ENCODE peak calls at places on chromosomes 2 and 18, in five cellular contexts. H is cardiac muscle cell, T is mesenchymal stem cell, W is IMR-90, G is right atrium auricular region. R is an unnamed sample.

GRCh38 chr2:99470957-99471356 is 18.9 kb downstream of the REV1 start:
- DNase-seq in H (no peak), T (no peak), W (no peak), G (no peak), R (no peak)

GRCh38 chr18:48805826-48806535 is 144.8 kb downstream of the SMAD7 start:
- DNase-seq in H (no peak), T (no peak), W (no peak), G (peak; percentile 58), R (no peak)

GRCh38 chr2:64367868-64368267 is 86.1 kb upstream of the LGALSL start:
- DNase-seq in W (no peak), H (no peak), T (no peak), G (peak; percentile 42), R (no peak)

GRCh38 chr2:234695981-234696380 is 199.1 kb upstream of the ARL4C start:
- DNase-seq in G (no peak), T (no peak), H (no peak), W (no peak), R (no peak)

GRCh38 chr18:79523738-79524180 is 128.0 kb downstream of the NFATC1 start:
- DNase-seq in G (peak; percentile 57), W (no peak), H (no peak), T (no peak), R (no peak)

GRCh38 chr2:172101008-172101706 is 1.5 kb downstream of the DLX2 start:
- DNase-seq in H (no peak), G (no peak), W (no peak), T (no peak), R (peak; percentile 35)

GRCh38 chr2:217125004-217125403 is 265.1 kb upstream of the TNP1 start:
- DNase-seq in H (no peak), G (no peak), W (no peak), T (no peak), R (no peak)

GRCh38 chr2:207762146-207762545 is 7.6 kb downstream of the FZD5 start:
- DNase-seq in G (no peak), W (peak; percentile 53), T (no peak), H (no peak), R (no peak)

GRCh38 chr18:28075501-28075900 is 101.4 kb downstream of the CDH2 start:
- DNase-seq in T (peak; percentile 39), W (no peak), G (no peak), H (no peak), R (no peak)

GRCh38 chr2:144509001-144509545 is 10.8 kb downstream of the ZEB2 start:
- DNase-seq in T (no peak), W (no peak), H (no peak), G (no peak), R (no peak)
- H3K27ac ChIP-seq in T (peak overlapping the region; percentile 56), W (peak overlapping the region; percentile 51), H (peak overlapping the region; percentile 89), G (peak overlapping the region; percentile 99), R (no peak overlapping the region)

DNA sequence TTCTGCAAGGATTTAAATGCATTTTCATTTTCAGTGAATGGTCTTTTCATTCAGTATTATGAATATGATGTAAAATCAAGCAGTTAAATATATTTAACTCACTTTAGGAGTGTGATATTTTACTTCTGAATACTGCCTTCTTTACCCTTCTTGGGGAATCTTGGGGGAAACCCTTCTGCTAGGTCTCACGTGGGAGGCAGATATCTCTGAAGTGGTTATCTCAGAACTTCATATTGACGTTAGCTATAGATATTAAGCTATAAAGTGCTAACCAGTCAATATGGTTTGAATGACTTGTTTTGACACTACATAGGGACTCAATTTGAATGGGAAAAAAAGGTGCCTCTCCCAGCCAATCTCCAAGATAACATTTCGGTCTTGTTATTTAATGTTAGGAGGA is 9.8 kb downstream of the REL start:
- DNase-seq in H (no peak), W (no peak), G (no peak), T (no peak), R (no peak)
- H3K27me3 ChIP-seq in H (no peaks in the 10 kb centered on the region), W (no peaks in the 10 kb centered on the region), G (no peaks in the 10 kb centered on the region), T (no peaks in the 10 kb centered on the region), R (no peaks in the 10 kb centered on the region)

GRCh38 chr2:197707316-197708213 is 2.4 kb downstream of the MARS2 start:
- DNase-seq in G (no peak), T (peak; percentile 68), W (peak; percentile 74), H (peak; percentile 48), R (no peak)

GRCh38 chr2:197705912-197706838 is 1.0 kb downstream of the MARS2 start:
- DNase-seq in W (peak; percentile 11), T (peak; percentile 29), H (no peak), G (peak; percentile 61), R (no peak)

GRCh38 chr2:197706839-197707207 is 1.7 kb downstream of the MARS2 start:
- DNase-seq in W (no peak), G (no peak), H (no peak), T (no peak), R (peak; percentile 6)

GRCh38 chr2:197704434-197705142 is 581 bp upstream of the MARS2 start:
- DNase-seq in T (no peak), H (no peak), W (no peak), G (no peak), R (no peak)

GRCh38 chr2:197705143-197705911 is at the start of gene MARS2:
- DNase-seq in G (peak; percentile 93), H (peak; percentile 96), T (peak; percentile 92), W (peak; percentile 88), R (peak; percentile 59)
- H3K27ac ChIP-seq in G (peak within 1 kb of the TSS; percentile 78), H (peak within 1 kb of the TSS; percentile 93), T (peak within 1 kb of the TSS; percentile 72), W (peak within 1 kb of the TSS; percentile 49), R (peak within 1 kb of the TSS; percentile 55)

DNA sequence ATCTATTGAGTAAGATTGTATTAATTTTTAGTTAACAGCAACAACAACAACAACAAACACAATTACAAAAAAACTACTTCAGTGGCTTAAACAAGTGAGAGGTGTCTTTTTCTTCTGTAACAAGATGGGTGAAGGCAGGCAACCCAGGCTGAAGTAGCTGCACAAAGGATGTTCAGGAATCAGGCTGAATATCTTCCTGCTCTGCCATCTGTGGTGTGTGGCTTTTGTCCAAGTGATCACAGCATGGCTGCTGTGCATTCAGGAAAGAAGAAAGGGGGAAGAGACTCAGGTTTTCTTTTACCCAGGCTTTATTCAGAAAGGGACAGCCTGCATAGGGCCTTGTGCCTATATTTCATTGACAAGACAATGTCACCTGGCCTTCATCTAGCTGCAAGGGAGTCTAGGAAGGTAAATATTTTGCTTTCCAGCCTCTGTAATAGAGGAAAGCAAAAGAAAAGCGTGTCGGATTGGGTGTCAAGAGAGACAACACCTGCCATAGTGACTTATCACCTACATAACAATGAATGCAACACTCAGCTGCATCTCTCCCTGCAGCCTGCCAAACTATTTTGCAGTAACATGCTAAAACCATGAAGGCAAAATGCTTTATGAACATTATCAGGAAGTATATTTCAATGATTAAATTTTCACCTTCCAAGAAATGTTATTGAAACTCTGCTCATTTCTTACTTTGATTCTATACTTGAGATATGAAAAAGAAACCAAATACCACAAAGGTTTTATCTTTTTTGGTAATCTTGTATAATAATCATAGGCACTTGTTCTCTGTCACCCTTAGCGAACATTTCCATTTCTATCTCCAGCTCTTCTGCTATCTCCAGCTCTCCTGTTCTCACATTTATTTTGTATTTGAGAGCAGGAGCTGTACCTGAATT is 14.6 kb downstream of the G6PC2 start:
- DNase-seq in H (no peak), G (no peak), T (no peak), W (no peak), R (no peak)
- H3K27me3 ChIP-seq in H (peaks cover 11% of the 10 kb centered on the region), G (no peaks in the 10 kb centered on the region), T (peaks cover 6% of the 10 kb centered on the region), W (peaks cover 11% of the 10 kb centered on the region), R (peaks cover 49% of the 10 kb centered on the region)

GRCh38 chr2:136395590-136395989 is 277.6 kb upstream of the CXCR4 start:
- DNase-seq in H (no peak), G (no peak), T (no peak), W (no peak), R (no peak)

GRCh38 chr2:136393515-136393914 is 275.6 kb upstream of the CXCR4 start:
- DNase-seq in G (no peak), W (no peak), H (no peak), T (no peak), R (no peak)

GRCh38 chr2:136394136-136395060 is 276.4 kb upstream of the CXCR4 start:
- DNase-seq in T (no peak), W (no peak), H (no peak), G (no peak), R (no peak)

GRCh38 chr2:136389809-136390208 is 271.9 kb upstream of the CXCR4 start:
- DNase-seq in T (no peak), G (no peak), H (no peak), W (no peak), R (no peak)

GRCh38 chr2:136392897-136393296 is 274.9 kb upstream of the CXCR4 start:
- DNase-seq in W (no peak), H (no peak), T (no peak), G (no peak), R (no peak)
- H3K27ac ChIP-seq in W (no peak overlapping the region), H (no peak overlapping the region), T (no peak overlapping the region), G (no peak overlapping the region), R (no peak overlapping the region)

GRCh38 chr2:74002515-74003391 is 18.0 kb downstream of the TET3 start:
- DNase-seq in W (peak; percentile 83), G (peak; percentile 75), H (peak; percentile 94), T (peak; percentile 86), R (peak; percentile 46)
- H3K27me3 ChIP-seq in W (no peaks in the 10 kb centered on the region), G (no peaks in the 10 kb centered on the region), H (no peaks in the 10 kb centered on the region), T (no peaks in the 10 kb centered on the region), R (no peaks in the 10 kb centered on the region)

GRCh38 chr2:28726177-28726576 is 25.5 kb upstream of the PPP1CB start:
- DNase-seq in H (no peak), T (no peak), W (no peak), G (no peak), R (no peak)
- H3K27ac ChIP-seq in H (no peak overlapping the region), T (no peak overlapping the region), W (no peak overlapping the region), G (no peak overlapping the region), R (no peak overlapping the region)

R was measured in foreskin keratinocyte.